ENCODE peak calls at places on chromosomes 2 and 18, in eight cellular contexts. W is KG1; U is NCI-H446; K is mucosa of descending colon; O is activated CD8-positive, alpha-beta memory T cell treated with anti-CD3 and anti-CD28 coated beads, Interleukin-2, amount 50 U/mL, for 48 hours; Y is stimulated activated CD4-positive, alpha-beta T cell treated with anti-CD3 and anti-CD28 coated beads, Interleukin-4, amount 100 ng/mL, for 24 hours; I is activated T-cell treated with anti-CD3 and anti-CD28 coated beads for 1 hour; M is thoracic aorta. D is an unnamed sample.

GRCh38 chr2:231068525-231069222 is 12.0 kb downstream of the PSMD1 start:
- DNase-seq in W (no peak), U (no peak), K (no peak), O (no peak), Y (no peak), I (no peak), M (no peak), D (no peak)

GRCh38 chr2:29013046-29013780 is 32.1 kb downstream of the TOGARAM2 start:
- DNase-seq in W (no peak), U (no peak), K (no peak), O (no peak), Y (no peak), I (no peak), M (no peak), D (no peak)

GRCh38 chr2:39872748-39873147 is 93.7 kb upstream of the THUMPD2 start:
- DNase-seq in W (no peak), U (no peak), K (no peak), O (no peak), Y (no peak), I (no peak), M (no peak), D (no peak)

GRCh38 chr2:181778621-181779195 is 98.4 kb upstream of the NEUROD1 start:
- DNase-seq in W (no peak), U (no peak), K (no peak), O (no peak), Y (no peak), I (no peak), M (no peak), D (no peak)

GRCh38 chr18:22399949-22400348 is 17.8 kb downstream of the CTAGE1 start:
- DNase-seq in W (no peak), U (no peak), K (no peak), O (no peak), Y (no peak), I (no peak), M (no peak), D (no peak)

GRCh38 chr2:230714122-230714453 is 1.4 kb downstream of the CAB39 start:
- DNase-seq in W (no peak), U (no peak), K (no peak), O (no peak), Y (peak; percentile 61), I (peak; percentile 24), M (no peak), D (no peak)

GRCh38 chr2:122414911-122415310 is 659.5 kb downstream of the TSN start:
- DNase-seq in W (no peak), U (peak; percentile 11), K (no peak), O (no peak), Y (no peak), I (no peak), M (no peak), D (no peak)

GRCh38 chr2:182068811-182069210 is 83.2 kb downstream of the PPP1R1C start:
- DNase-seq in W (no peak), U (no peak), K (no peak), O (no peak), Y (no peak), I (no peak), M (no peak), D (no peak)

GRCh38 chr18:31420524-31420923 is 27.0 kb upstream of the DSG3 start:
- DNase-seq in W (no peak), U (no peak), K (no peak), O (no peak), Y (no peak), I (no peak), M (no peak), D (no peak)

GRCh38 chr2:9753665-9754531 is 89.4 kb upstream of the TAF1B start:
- DNase-seq in W (no peak), U (no peak), K (peak; percentile 71), O (peak; percentile 84), Y (peak; percentile 74), I (peak; percentile 17), M (no peak), D (no peak)

GRCh38 chr2:105786231-105787230 is 41.8 kb downstream of the NCK2 start:
- DNase-seq in W (no peak), U (no peak), K (no peak), O (no peak), Y (no peak), I (no peak), M (no peak), D (no peak)

GRCh38 chr18:6412933-6413472 is 1.7 kb downstream of the L3MBTL4 start:
- DNase-seq in W (no peak), U (no peak), K (no peak), O (no peak), Y (no peak), I (no peak), M (no peak), D (no peak)

D was measured in ascending aorta.